ENCODE peak calls at places on chromosomes 13 and 19, in ten cellular contexts. X is RWPE1, Y is pancreas, R is head of caudate nucleus, A is fibroblast of the conjunctiva, I is NCI-H1092, Z is heart left ventricle, K is T-helper 17 cell, G is EH, Q is kidney glomerular epithelial cell. N is an unnamed sample.

GRCh38 chr13:95420501-95420900 is 119.2 kb upstream of the ABCC4 start:
- DNase-seq in X (no peak), A (no peak), G (no peak), R (no peak), Y (no peak), Q (no peak), K (no peak), I (no peak), Z (no peak), N (no peak)

GRCh38 chr13:101785858-101786257 is 333.4 kb downstream of the ITGBL1 start:
- DNase-seq in X (peak), Z (peak), Q (peak), R (no peak), K (no peak), A (no peak), I (peak), Y (peak), G (peak), N (no peak)

GRCh38 chr19:44883962-44884361 is 7.1 kb upstream of the TOMM40 start:
- DNase-seq in G (peak), Y (no peak), R (no peak), K (no peak), A (no peak), Z (no peak), I (no peak), X (no peak), Q (peak), N (no peak)

GRCh38 chr19:7743425-7743841 is 3.9 kb downstream of the CD209 start:
- DNase-seq in A (no peak), K (no peak), Y (no peak), I (no peak), G (no peak), Q (no peak), R (no peak), Z (no peak), X (no peak), N (no peak)

GRCh38 chr19:50173144-50173543 is 10.1 kb upstream of the IZUMO2 start:
- DNase-seq in R (no peak), X (no peak), A (no peak), K (no peak), G (no peak), I (no peak), Q (no peak), Y (no peak), Z (no peak), N (no peak)

GRCh38 chr13:26221721-26222522 is at the start of gene RNF6:
- DNase-seq in Z (peak), A (peak), I (peak), K (peak), Q (peak), Y (peak), X (peak), R (peak), G (peak), N (peak)

GRCh38 chr19:15161028-15161984 is 39.5 kb downstream of the NOTCH3 start:
- DNase-seq in K (no peak), Y (no peak), I (no peak), Z (no peak), R (no peak), A (no peak), Q (no peak), G (peak), X (peak), N (no peak)

GRCh38 chr19:45972081-45972943 is 1.4 kb downstream of the NOVA2 start:
- DNase-seq in Z (peak), X (no peak), I (no peak), Q (no peak), K (no peak), Y (no peak), G (no peak), A (no peak), R (peak), N (no peak)

GRCh38 chr19:17052439-17052838 is 22.8 kb downstream of the HAUS8 start:
- DNase-seq in Y (no peak), G (peak), A (no peak), R (no peak), Q (peak), I (no peak), X (peak), K (no peak), Z (no peak), N (no peak)

GRCh38 chr13:79932556-79932955 is 408.4 kb downstream of the SPRY2 start:
- DNase-seq in R (no peak), Q (no peak), K (no peak), Y (no peak), I (no peak), G (no peak), X (no peak), Z (no peak), A (no peak), N (no peak)

GRCh38 chr13:35162420-35162819 is 220.3 kb downstream of the NBEA start:
- DNase-seq in Z (no peak), Q (no peak), Y (no peak), G (no peak), K (no peak), A (no peak), X (no peak), R (no peak), I (no peak), N (no peak)

GRCh38 chr19:33998739-33999345 is 173.5 kb upstream of the LSM14A start:
- DNase-seq in A (no peak), R (no peak), G (peak), Q (peak), K (no peak), Z (no peak), Y (no peak), I (no peak), X (peak), N (no peak)

GRCh38 chr19:41904118-41904870 is 21.3 kb downstream of the ARHGEF1 start:
- DNase-seq in X (no peak), Z (no peak), K (no peak), I (no peak), Q (no peak), R (no peak), Y (no peak), A (no peak), G (no peak), N (no peak)

GRCh38 chr13:109655206-109655600 is 131.2 kb downstream of the IRS2 start:
- DNase-seq in X (no peak), R (no peak), I (no peak), G (no peak), Y (no peak), A (peak), Z (no peak), K (no peak), Q (no peak), N (no peak)

GRCh38 chr19:1139126-1139525 is 34.9 kb downstream of the SBNO2 start:
- DNase-seq in Y (no peak), R (no peak), I (no peak), Z (no peak), A (no peak), Q (no peak), G (no peak), X (no peak), K (no peak), N (no peak)

GRCh38 chr19:1130801-1131717 is 27.3 kb downstream of the GPX4 start:
- DNase-seq in R (no peak), K (no peak), I (no peak), X (no peak), G (peak), Y (no peak), Z (no peak), A (no peak), Q (no peak), N (no peak)

GRCh38 chr19:54573330-54573872 is at the start of gene LILRA2:
- DNase-seq in Q (no peak), X (no peak), R (no peak), I (no peak), A (no peak), Y (no peak), Z (no peak), G (no peak), K (no peak), N (no peak)

GRCh38 chr19:1264801-1265610 is 4.1 kb upstream of the CIRBP start:
- DNase-seq in X (peak), Y (no peak), I (no peak), R (no peak), K (no peak), G (peak), Q (peak), A (peak), Z (peak), N (no peak)

GRCh38 chr19:47095707-47096704 is 17.6 kb downstream of the ZC3H4 start:
- DNase-seq in Y (peak), Z (peak), X (peak), K (no peak), G (peak), R (no peak), A (no peak), I (no peak), Q (no peak), N (no peak)

GRCh38 chr19:34904846-34905527 is 21.7 kb upstream of the ZNF30 start:
- DNase-seq in Y (no peak), R (no peak), X (no peak), G (no peak), I (no peak), Q (no peak), K (no peak), A (no peak), Z (no peak), N (no peak)

GRCh38 chr19:14139944-14140343 is 3.6 kb upstream of the ASF1B start:
- DNase-seq in Z (no peak), Y (no peak), A (no peak), Q (no peak), R (no peak), I (no peak), X (no peak), G (peak), K (no peak), N (no peak)

GRCh38 chr19:1468274-1469199 is 10.5 kb downstream of the C19orf25 start:
- DNase-seq in Z (no peak), Q (no peak), R (no peak), Y (peak), G (peak), K (peak), I (no peak), X (no peak), A (no peak), N (peak)

GRCh38 chr19:3075605-3076431 is 13.5 kb upstream of the TLE5 start:
- DNase-seq in Y (peak), R (peak), G (peak), Z (no peak), K (peak), I (peak), Q (peak), X (peak), A (no peak), N (peak)

GRCh38 chr13:60013166-60013565 is 150.6 kb downstream of the DIAPH3 start:
- DNase-seq in X (no peak), I (no peak), Q (no peak), A (no peak), R (no peak), Z (no peak), G (no peak), Y (no peak), K (no peak), N (no peak)